ENCODE peak calls at places on chromosome 11, in five cellular contexts. G is mesenteric fat pad; O is T-cell; E is NAMALWA; I is activated CD4-positive, alpha-beta T cell treated with anti-CD3 and anti-CD28 coated beads, Interleukin-2, amount 50 U/mL, for 48 hours. Q is an unnamed sample.

GRCh38 chr11:8838248-8838647 is 72.7 kb upstream of the AKIP1 start:
- DNase-seq in G (no peak), O (no peak), E (no peak), I (no peak), Q (no peak)

GRCh38 chr11:65811764-65812475 is 21.8 kb upstream of the SNX32 start:
- DNase-seq in G (no peak), O (no peak), E (no peak), I (no peak), Q (no peak)

GRCh38 chr11:61055776-61056175 is 46.5 kb upstream of the CD5 start:
- DNase-seq in G (peak; percentile 71), O (no peak), E (no peak), I (no peak), Q (no peak)

GRCh38 chr11:16217631-16218030 is 138.7 kb downstream of the SOX6 start:
- DNase-seq in G (no peak), O (no peak), E (no peak), I (no peak), Q (no peak)

GRCh38 chr11:65210748-65211147 is 29.0 kb downstream of the CAPN1 start:
- DNase-seq in G (no peak), O (no peak), E (no peak), I (no peak), Q (no peak)

GRCh38 chr11:33266418-33267215 is 9.4 kb downstream of the HIPK3 start:
- DNase-seq in G (no peak), O (no peak), E (peak; percentile 35), I (no peak), Q (no peak)

GRCh38 chr11:125933030-125933813 is 12.6 kb upstream of the VSIG10L2 start:
- DNase-seq in G (no peak), O (no peak), E (no peak), I (peak; percentile 9), Q (no peak)

GRCh38 chr11:11884774-11885481 is 43.2 kb downstream of the USP47 start:
- DNase-seq in G (no peak), O (no peak), E (no peak), I (no peak), Q (no peak)

GRCh38 chr11:15912825-15913224 is 443.5 kb downstream of the SOX6 start:
- DNase-seq in G (peak; percentile 81), O (no peak), E (no peak), I (no peak), Q (no peak)

GRCh38 chr11:67615455-67616430 is 9.0 kb downstream of the NDUFV1 start:
- DNase-seq in G (no peak), O (peak; percentile 39), E (peak; percentile 72), I (peak; percentile 82), Q (no peak)

GRCh38 chr11:78228467-78228866 is 39.7 kb downstream of the USP35 start:
- DNase-seq in G (no peak), O (no peak), E (peak; percentile 82), I (no peak), Q (peak; percentile 10)

GRCh38 chr11:74487875-74488274 is 5.6 kb downstream of the LIPT2 start:
- DNase-seq in G (no peak), O (no peak), E (no peak), I (no peak), Q (no peak)

GRCh38 chr11:41283196-41283930 is 176.1 kb downstream of the LRRC4C start:
- DNase-seq in G (no peak), O (no peak), E (no peak), I (no peak), Q (no peak)

GRCh38 chr11:10327254-10327653 is 22.4 kb downstream of the ADM start:
- DNase-seq in G (no peak), O (no peak), E (no peak), I (no peak), Q (no peak)

GRCh38 chr11:125593113-125593761 is 585 bp downstream of the STT3A start:
- DNase-seq in G (no peak), O (no peak), E (peak; percentile 31), I (no peak), Q (no peak)

GRCh38 chr11:17256512-17256911 is 20.0 kb upstream of the NUCB2 start:
- DNase-seq in G (no peak), O (no peak), E (no peak), I (no peak), Q (no peak)

GRCh38 chr11:78000193-78000592 is 5.7 kb upstream of the INTS4 start:
- DNase-seq in G (no peak), O (no peak), E (peak; percentile 79), I (peak; percentile 50), Q (peak; percentile 54)

GRCh38 chr11:914204-914603 is 3.6 kb upstream of the CHID1 start:
- DNase-seq in G (no peak), O (no peak), E (no peak), I (no peak), Q (no peak)

GRCh38 chr11:74771139-74771538 is 22.5 kb downstream of the RNF169 start:
- DNase-seq in G (no peak), O (no peak), E (no peak), I (no peak), Q (no peak)

GRCh38 chr11:134501406-134502152 is 89.5 kb upstream of the B3GAT1 start:
- DNase-seq in G (peak; percentile 86), O (no peak), E (no peak), I (no peak), Q (no peak)

Q was measured in NCI-H1436 treated with DMSO at 0.1 percent for 48 hours.